ENCODE peak calls at places on chromosomes 12 and 14, in seven cellular contexts. Q is A549, I is K562, Y is HL-60, J is Panc1, D is HepG2, U is HCT116. K is an unnamed sample.

GRCh38 chr14:30621354-30621953 is 665 bp upstream of the SCFD1 start:
- DNase-seq in I (peak), Y (no peak), D (peak), U (no peak), Q (no peak), J (no peak), K (peak)

GRCh38 chr12:66688836-66689439 is 10.1 kb upstream of the GRIP1 start:
- DNase-seq in D (peak), J (peak), Y (no peak), I (peak), Q (peak), U (peak), K (peak)

GRCh38 chr12:59708484-59708883 is 112.7 kb downstream of the SLC16A7 start:
- DNase-seq in J (no peak), Y (no peak), U (no peak), D (no peak), I (no peak), Q (no peak), K (no peak)

GRCh38 chr12:12480074-12480473 is 82.6 kb downstream of the DUSP16 start:
- DNase-seq in Q (no peak), D (no peak), J (no peak), U (no peak), Y (no peak), I (no peak), K (no peak)

GRCh38 chr14:60974070-60974469 is 6.8 kb downstream of the TRMT5 start:
- DNase-seq in I (no peak), D (no peak), U (no peak), Y (no peak), J (no peak), Q (no peak), K (no peak)

GRCh38 chr14:42869681-42870080 is 1263.0 kb downstream of the LRFN5 start:
- DNase-seq in D (no peak), Y (no peak), I (no peak), J (no peak), Q (no peak), U (no peak), K (no peak)

GRCh38 chr14:106436310-106436905 is 910.0 kb downstream of the TMEM121 start:
- DNase-seq in J (no peak), Q (peak), D (no peak), U (no peak), I (peak), Y (peak), K (peak)

GRCh38 chr12:51974646-51975045 is 23.1 kb downstream of the ACVR1B start:
- DNase-seq in I (no peak), Q (no peak), D (no peak), J (no peak), U (no peak), Y (no peak), K (no peak)

GRCh38 chr12:19764408-19764807 is 325.1 kb downstream of the AEBP2 start:
- DNase-seq in D (no peak), I (no peak), J (no peak), Q (no peak), Y (no peak), U (no peak), K (no peak)

GRCh38 chr12:6230321-6231110 is 30.3 kb downstream of the CD9 start:
- DNase-seq in Y (peak), Q (no peak), U (no peak), I (no peak), D (peak), J (no peak), K (no peak)

GRCh38 chr12:97313471-97314190 is 149.0 kb upstream of the RMST start:
- DNase-seq in D (peak), U (no peak), Q (no peak), Y (no peak), J (no peak), I (no peak), K (peak)

GRCh38 chr12:66965613-66966012 is 286.7 kb upstream of the GRIP1 start:
- DNase-seq in I (no peak), D (no peak), Y (no peak), Q (no peak), J (no peak), U (no peak), K (no peak)

GRCh38 chr14:92426237-92426636 is 87.3 kb upstream of the RIN3 start:
- DNase-seq in I (no peak), Y (no peak), Q (no peak), U (no peak), J (no peak), D (no peak), K (no peak)

GRCh38 chr14:58960945-58961731 is 227.3 kb upstream of the DAAM1 start:
- DNase-seq in I (no peak), D (no peak), Y (no peak), U (no peak), J (no peak), Q (no peak), K (no peak)

GRCh38 chr14:46054526-46054925 is 597.1 kb downstream of the RPL10L start:
- DNase-seq in Q (no peak), U (no peak), Y (no peak), J (no peak), I (no peak), D (no peak), K (no peak)

GRCh38 chr12:48160807-48161206 is 3.5 kb upstream of the ASB8 start:
- DNase-seq in J (no peak), I (no peak), Q (no peak), U (no peak), D (no peak), Y (no peak), K (no peak)

GRCh38 chr14:60537663-60538062 is 28.7 kb downstream of the SIX6 start:
- DNase-seq in I (no peak), J (no peak), Q (no peak), Y (no peak), U (no peak), D (no peak), K (no peak)

GRCh38 chr12:57904848-57905811 is 36.2 kb upstream of the ATP23 start:
- DNase-seq in D (peak), I (peak), Y (peak), J (peak), Q (peak), U (peak), K (peak)

GRCh38 chr12:7395950-7396349 is 48.0 kb downstream of the CD163L1 start:
- DNase-seq in I (no peak), U (no peak), Q (no peak), Y (no peak), J (no peak), D (no peak), K (no peak)

GRCh38 chr12:5689773-5690172 is 255.3 kb downstream of the ANO2 start:
- DNase-seq in I (no peak), J (no peak), D (no peak), Q (no peak), Y (no peak), U (peak), K (peak)

GRCh38 chr12:131829795-131830334 is 1.7 kb downstream of the MMP17 start:
- DNase-seq in D (no peak), Y (no peak), J (no peak), Q (no peak), U (no peak), I (no peak), K (no peak)

GRCh38 chr12:132408626-132409494 is 79.5 kb upstream of the GALNT9 start:
- DNase-seq in Y (no peak), D (no peak), Q (no peak), I (no peak), U (no peak), J (no peak), K (no peak)

GRCh38 chr14:34368971-34369665 is 92.9 kb downstream of the SPTSSA start:
- DNase-seq in Q (no peak), J (no peak), I (no peak), U (no peak), Y (no peak), D (no peak), K (no peak)
- TF ChIP-seq REST in Q (no peak), J (no peak), I (no peak), U (no peak), Y (no peak), D (no peak), K (no peak)

GRCh38 chr14:98270201-98270600 is 1001.8 kb downstream of the BCL11B start:
- DNase-seq in Y (no peak), D (no peak), I (no peak), Q (no peak), J (no peak), U (no peak), K (no peak)
- TF ChIP-seq REST in Y (no peak), D (no peak), I (no peak), Q (no peak), J (no peak), U (no peak), K (no peak)

DNA sequence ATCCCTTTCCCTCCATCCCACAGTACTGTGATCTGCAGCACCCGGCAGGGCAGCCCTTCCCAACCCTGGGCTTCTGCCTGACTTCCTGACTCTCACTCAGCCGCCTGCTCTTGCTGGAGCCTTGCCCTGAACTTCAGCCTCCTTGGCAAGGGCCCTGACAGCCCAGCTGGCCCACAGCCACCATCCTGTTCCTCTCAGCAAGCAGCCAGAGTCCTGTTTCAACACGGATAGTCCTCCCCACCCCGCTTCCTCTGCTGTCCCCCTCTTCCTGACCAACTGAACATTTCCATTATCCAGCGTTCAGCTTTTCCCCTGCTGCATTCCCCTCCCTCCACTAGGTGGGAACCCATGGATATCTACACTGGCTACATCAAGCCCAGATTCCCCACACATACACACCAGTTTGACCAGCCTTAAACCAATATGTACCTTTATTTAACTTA is 74.0 kb upstream of the MDM1 start:
- DNase-seq in I (no peak), Q (peak), Y (peak), U (no peak), D (peak), J (no peak), K (peak)
- TF ChIP-seq REST in I (no peak), Q (no peak), Y (no peak), U (no peak), D (no peak), J (no peak), K (no peak)

DNA sequence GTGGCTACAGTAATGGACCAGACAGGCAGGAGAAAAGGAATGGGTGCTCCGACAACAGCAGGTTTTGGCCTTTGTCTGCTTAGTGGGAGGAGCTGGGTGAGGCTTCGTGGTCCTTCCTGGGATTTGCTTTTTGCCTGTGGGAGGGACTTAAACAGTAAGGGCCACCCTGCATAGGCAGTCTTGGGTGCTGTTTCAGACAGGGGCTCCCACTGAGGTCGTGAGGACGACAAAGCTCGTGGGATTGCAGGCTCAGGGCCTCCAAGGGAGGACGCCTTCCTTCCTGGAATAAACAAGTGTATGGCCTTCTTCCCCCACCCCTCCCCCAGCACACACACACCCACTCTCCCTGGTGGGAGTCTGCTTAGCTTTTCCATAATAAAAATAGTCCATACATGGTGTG is 63.1 kb downstream of the FZD10 start:
- DNase-seq in Q (no peak), U (no peak), J (no peak), I (no peak), Y (no peak), D (no peak), K (no peak)
- TF ChIP-seq REST in Q (no peak), U (no peak), J (no peak), I (no peak), Y (no peak), D (no peak), K (no peak)

GRCh38 chr12:18700254-18700653 is 37.6 kb downstream of the PLCZ1 start:
- DNase-seq in D (no peak), Q (no peak), U (no peak), J (no peak), Y (no peak), I (no peak), K (no peak)
- TF ChIP-seq REST in D (no peak), Q (no peak), U (no peak), J (no peak), Y (no peak), I (no peak), K (no peak)

DNA sequence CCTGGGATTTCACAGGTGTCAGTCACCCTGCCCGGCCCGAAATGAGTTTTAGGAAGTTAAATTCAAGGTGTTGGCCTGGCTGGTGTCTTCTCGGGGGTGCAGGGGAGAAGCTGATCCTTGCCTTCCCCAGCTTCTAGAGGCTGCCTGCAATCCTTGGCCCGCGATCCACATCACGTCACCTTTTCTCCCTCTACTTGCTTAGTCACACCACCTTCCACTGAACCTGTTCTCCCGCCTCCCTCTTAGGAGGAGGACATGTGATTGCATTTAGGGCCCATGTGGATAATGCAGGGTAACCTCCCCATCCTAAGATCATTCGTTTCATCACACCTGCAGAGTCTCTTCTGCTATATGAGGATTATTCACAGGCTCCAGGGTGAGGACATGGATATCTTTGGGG is 25.4 kb upstream of the ATXN2 start:
- DNase-seq in Y (no peak), U (no peak), D (no peak), I (peak), J (no peak), Q (no peak), K (no peak)
- TF ChIP-seq REST in Y (no peak), U (no peak), D (no peak), I (no peak), J (no peak), Q (no peak), K (no peak)

K was measured in GM23338.